ENCODE peak calls at places on chromosomes 13 and 19, in seven cellular contexts. N, E, L, K, W, I and J are unnamed samples.
A peak's percentile ranks its signal among the peaks of the same experiment; 100 is the strongest.

GRCh38 chr19:46840157-46840942 is 10.3 kb downstream of the AP2S1 start:
- DNase-seq in N (no peak), E (peak; percentile 57), L (no peak), K (no peak), W (peak; percentile 63), I (no peak), J (peak; percentile 77)

GRCh38 chr13:48849515-48849914 is 126.2 kb upstream of the FNDC3A start:
- DNase-seq in N (no peak), E (no peak), L (no peak), K (no peak), W (no peak), I (no peak), J (no peak)

GRCh38 chr13:27379694-27380596 is 44.5 kb upstream of the GTF3A start:
- DNase-seq in N (peak; percentile 58), E (peak; percentile 88), L (peak; percentile 26), K (peak; percentile 77), W (peak; percentile 60), I (peak; percentile 44), J (no peak)

GRCh38 chr19:51186323-51186722 is 38.6 kb upstream of the CD33 start:
- DNase-seq in N (no peak), E (no peak), L (no peak), K (no peak), W (no peak), I (no peak), J (no peak)

GRCh38 chr13:50236898-50237318 is 221.7 kb downstream of the KCNRG start:
- DNase-seq in N (no peak), E (no peak), L (no peak), K (no peak), W (no peak), I (no peak), J (no peak)

GRCh38 chr13:39577833-39578232 is 25.2 kb downstream of the LHFPL6 start:
- DNase-seq in N (no peak), E (no peak), L (no peak), K (no peak), W (no peak), I (no peak), J (no peak)

GRCh38 chr13:46168341-46168740 is 13.6 kb downstream of the LCP1 start:
- DNase-seq in N (no peak), E (no peak), L (peak; percentile 84), K (no peak), W (no peak), I (peak; percentile 24), J (no peak)

GRCh38 chr13:19940106-19940505 is 18.4 kb upstream of the ZMYM2 start:
- DNase-seq in N (no peak), E (no peak), L (no peak), K (no peak), W (no peak), I (no peak), J (no peak)

GRCh38 chr13:31012285-31013024 is 80.0 kb downstream of the TEX26 start:
- DNase-seq in N (no peak), E (no peak), L (no peak), K (no peak), W (peak; percentile 3), I (no peak), J (no peak)

GRCh38 chr13:59906413-59907027 is 257.2 kb downstream of the DIAPH3 start:
- DNase-seq in N (peak; percentile 4), E (no peak), L (no peak), K (no peak), W (peak; percentile 1), I (no peak), J (no peak)

DNA sequence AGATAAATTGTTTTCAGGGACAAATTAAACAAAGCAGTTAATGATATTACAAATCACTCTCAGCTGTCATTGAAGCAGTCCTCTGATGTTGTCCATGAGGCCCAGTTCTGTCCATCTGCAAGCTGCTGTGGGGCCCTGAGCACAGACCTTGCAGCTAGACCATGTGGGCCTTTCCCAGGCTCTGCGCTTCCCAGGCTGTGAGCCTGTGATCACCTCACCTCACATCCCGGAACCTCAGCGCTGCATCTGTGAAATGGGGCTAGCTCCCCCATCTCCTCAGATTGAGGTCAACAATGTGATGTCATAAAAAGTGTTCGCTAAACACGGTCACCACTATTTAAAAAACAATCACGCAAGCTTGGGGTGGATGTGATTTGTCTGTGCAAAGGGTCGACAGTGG is 51.9 kb upstream of the UQCRFS1 start:
- DNase-seq in N (no peak), E (no peak), L (no peak), K (no peak), W (no peak), I (no peak), J (no peak)
- H3K27me3 ChIP-seq in N (no peaks in the 10 kb centered on the region), E (no peaks in the 10 kb centered on the region), L (no peaks in the 10 kb centered on the region), K (peaks cover 30% of the 10 kb centered on the region), W (peaks cover 5% of the 10 kb centered on the region), I (no peaks in the 10 kb centered on the region), J (no peaks in the 10 kb centered on the region)

DNA sequence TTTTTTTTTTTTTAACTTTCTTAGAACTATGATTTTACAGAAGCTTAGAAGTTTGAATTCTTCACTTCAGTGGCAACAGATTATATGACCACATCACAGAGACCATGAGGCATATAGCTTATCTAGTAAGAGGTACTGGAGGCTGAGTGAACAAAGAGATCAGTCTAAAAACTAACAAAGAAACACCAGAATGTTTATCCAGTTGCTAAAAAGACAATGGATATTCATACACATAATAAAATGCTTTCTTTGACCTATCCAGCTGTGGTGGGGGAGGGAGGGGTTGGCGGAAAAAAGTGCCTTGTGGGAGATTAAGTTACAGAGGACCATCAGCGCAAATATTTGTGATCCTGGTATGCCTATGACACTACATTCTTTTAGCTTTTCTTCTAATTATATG is 34.7 kb upstream of the SLITRK6 start:
- DNase-seq in N (no peak), E (no peak), L (no peak), K (no peak), W (no peak), I (no peak), J (no peak)
- TF ChIP-seq POLR2AphosphoS5 in N (no peak), E (no peak), L (no peak), K (no peak), W (no peak), I (no peak), J (no peak)

DNA sequence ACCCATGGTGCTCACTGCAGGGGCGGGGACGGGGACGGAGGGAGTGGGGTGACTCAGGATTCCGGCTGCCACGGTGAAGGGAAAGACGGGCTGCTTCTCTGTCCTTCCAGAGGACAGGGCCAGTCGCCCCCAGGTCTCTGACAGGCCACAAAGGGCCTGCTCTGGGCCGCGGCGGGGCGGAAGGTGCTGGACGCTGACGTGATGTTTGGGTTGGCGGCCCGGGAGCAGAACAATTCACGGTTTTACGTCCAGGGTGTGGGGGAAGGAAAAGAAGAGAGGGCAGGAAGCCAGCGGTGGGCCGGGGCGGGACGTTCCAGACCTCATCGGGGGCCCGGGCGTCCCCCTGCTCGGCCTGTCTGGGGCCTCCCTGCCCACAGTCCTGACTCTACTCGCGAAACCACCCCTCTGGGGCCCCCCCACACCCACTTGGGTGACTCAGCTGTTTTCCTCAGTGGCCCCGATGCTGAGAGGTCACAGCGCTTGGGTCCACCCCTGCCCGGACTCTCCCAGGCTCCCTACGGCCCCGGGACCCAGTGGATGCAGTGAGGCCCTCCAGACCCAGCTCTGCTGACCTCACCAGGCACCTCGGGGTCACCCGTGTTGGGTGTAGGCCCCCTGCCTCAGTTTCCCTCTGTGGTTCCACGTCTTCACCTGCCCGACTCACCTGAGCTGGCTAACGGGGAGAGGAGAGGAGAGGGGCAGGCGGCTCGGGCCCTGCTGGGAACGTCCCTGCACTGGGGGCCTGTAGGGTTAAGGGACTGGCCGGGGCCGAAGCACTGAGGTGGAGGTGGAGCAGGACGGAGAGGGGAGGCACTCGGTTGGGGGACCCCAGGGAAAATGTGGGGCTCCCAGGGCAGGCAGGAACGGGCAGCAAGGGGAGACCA is 29.2 kb downstream of the PIP5K1C start:
- DNase-seq in N (no peak), E (peak; percentile 30), L (no peak), K (peak; percentile 80), W (no peak), I (peak; percentile 89), J (peak; percentile 93)
- TF ChIP-seq POLR2A in N (no peak), E (no peak), L (no peak), K (no peak), W (no peak), I (peak; percentile 26), J (peak; percentile 36)

DNA sequence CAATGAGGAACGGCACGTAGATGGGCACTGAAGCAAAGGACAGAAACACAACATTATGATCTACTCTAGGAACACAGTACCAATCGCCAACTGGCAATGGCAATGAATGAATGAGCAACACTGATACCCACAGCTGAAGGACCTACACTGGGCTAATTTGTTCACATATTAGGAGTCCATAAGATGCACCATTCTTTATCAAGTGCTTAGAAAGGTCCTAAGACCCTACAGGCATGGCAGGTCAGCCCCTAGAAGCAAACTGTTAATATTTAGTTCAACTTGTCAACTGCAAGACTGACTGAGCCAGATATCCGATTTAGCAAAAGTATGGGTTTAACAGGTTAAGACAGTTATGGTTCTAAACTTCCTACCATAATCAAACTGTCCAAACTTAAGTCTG is 4.8 kb downstream of the SHISA2 start:
- DNase-seq in N (no peak), E (no peak), L (no peak), K (no peak), W (no peak), I (no peak), J (no peak)
- H3K27me3 ChIP-seq in N (peaks cover 42% of the 10 kb centered on the region), E (peaks cover 38% of the 10 kb centered on the region), L (peaks cover 9% of the 10 kb centered on the region), K (peaks cover 53% of the 10 kb centered on the region), W (peaks cover 43% of the 10 kb centered on the region), I (peaks cover 14% of the 10 kb centered on the region), J (peaks cover 74% of the 10 kb centered on the region)

GRCh38 chr13:68748038-68748437 is 1359.6 kb upstream of the ATXN8OS start:
- DNase-seq in N (peak; percentile 18), E (no peak), L (no peak), K (no peak), W (no peak), I (no peak), J (no peak)

GRCh38 chr13:68749801-68750200 is 1357.8 kb upstream of the ATXN8OS start:
- DNase-seq in N (no peak), E (no peak), L (no peak), K (no peak), W (no peak), I (no peak), J (no peak)

GRCh38 chr13:68745517-68745916 is 1362.1 kb upstream of the ATXN8OS start:
- DNase-seq in N (no peak), E (no peak), L (no peak), K (no peak), W (no peak), I (no peak), J (no peak)
- TF ChIP-seq POLR2AphosphoS5 in N (no peak), E (no peak), L (no peak), K (no peak), W (no peak), I (no peak), J (no peak)

DNA sequence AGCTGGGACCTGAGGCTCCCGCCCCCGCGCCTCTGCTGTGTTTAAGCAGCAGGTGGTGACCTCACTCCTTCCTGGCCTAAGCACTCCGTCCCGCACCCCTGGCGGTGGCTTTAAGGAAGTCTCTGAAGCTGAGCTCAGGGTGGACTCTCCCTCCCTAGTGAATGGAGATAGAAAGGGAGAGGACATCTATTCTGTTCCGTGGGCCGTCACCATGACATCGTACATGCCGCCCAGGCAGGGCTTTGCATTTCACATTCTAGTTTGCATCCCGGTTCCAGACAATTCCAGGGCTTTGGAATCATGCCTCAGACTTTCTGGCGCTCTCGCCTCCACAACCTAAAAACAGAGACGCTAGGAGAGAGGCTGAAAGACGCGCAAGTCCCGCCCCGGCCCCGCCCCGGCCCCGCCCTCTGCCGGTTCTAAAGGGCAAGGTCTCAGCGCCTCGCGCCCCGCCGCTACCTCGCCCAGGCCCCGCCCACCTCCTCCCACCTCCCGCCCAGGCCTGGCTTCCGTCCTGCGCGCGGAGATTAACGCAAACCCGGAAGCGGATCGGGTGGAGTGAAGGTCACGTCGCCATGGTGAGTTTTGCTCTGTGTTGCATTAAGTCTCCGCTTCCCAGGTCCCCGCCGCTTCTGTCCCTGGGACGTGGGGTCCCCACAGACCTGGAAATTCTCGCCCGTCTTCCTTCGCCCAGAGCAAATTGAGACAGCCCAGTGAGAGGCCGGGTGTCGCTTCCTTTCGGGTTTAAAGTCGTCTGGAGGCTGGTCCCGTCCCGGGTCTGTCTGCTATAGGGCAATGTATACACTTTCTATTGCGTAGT is at the start of gene ZNF808:
- DNase-seq in N (peak; percentile 77), E (peak; percentile 98), L (peak; percentile 94), K (peak; percentile 99), W (peak; percentile 85), I (peak; percentile 100), J (peak; percentile 98)
- TF ChIP-seq POLR2A in N (no peak), E (no peak), L (peak; percentile 35), K (peak; percentile 50), W (peak; percentile 76), I (peak; percentile 62), J (peak; percentile 34)